ENCODE peak calls at places on chromosomes 5 and 9, in four cellular contexts. One of them, this sample, is unnamed.
A peak's percentile ranks its signal among the peaks of the same experiment; 100 is the strongest.

GRCh38 chr9:70485273-70485858 is 70.9 kb upstream of the KLF9 start:
- DNase-seq in AG09309: no peak
- DNase-seq in hepatic stellate cell: no peak
- DNase-seq in foreskin fibroblast: no peak
- DNase-seq in this sample: no peak

GRCh38 chr9:120310035-120310434 is 269.9 kb downstream of the CDK5RAP2 start:
- DNase-seq in AG09309: no peak
- DNase-seq in hepatic stellate cell: no peak
- DNase-seq in foreskin fibroblast: no peak
- DNase-seq in this sample: no peak

GRCh38 chr9:118170032-118170955 is 466.1 kb downstream of the TLR4 start:
- DNase-seq in AG09309: no peak
- DNase-seq in hepatic stellate cell: peak; percentile 5
- DNase-seq in foreskin fibroblast: peak; percentile 1
- DNase-seq in this sample: peak; percentile 21

GRCh38 chr9:21974542-21975409 is 19.4 kb downstream of the CDKN2A start:
- DNase-seq in AG09309: no peak
- DNase-seq in hepatic stellate cell: peak; percentile 62
- DNase-seq in foreskin fibroblast: peak; percentile 75
- DNase-seq in this sample: peak; percentile 67

GRCh38 chr9:112009656-112010055 is 113.0 kb downstream of the UGCG start:
- DNase-seq in AG09309: no peak
- DNase-seq in hepatic stellate cell: no peak
- DNase-seq in foreskin fibroblast: no peak
- DNase-seq in this sample: no peak

GRCh38 chr5:75113354-75113753 is 61.0 kb upstream of the GCNT4 start:
- DNase-seq in AG09309: no peak
- DNase-seq in hepatic stellate cell: no peak
- DNase-seq in foreskin fibroblast: no peak
- DNase-seq in this sample: no peak

GRCh38 chr5:44568519-44568918 is 179.3 kb upstream of the FGF10 start:
- DNase-seq in AG09309: no peak
- DNase-seq in hepatic stellate cell: no peak
- DNase-seq in foreskin fibroblast: no peak
- DNase-seq in this sample: no peak

GRCh38 chr5:72509401-72509800 is 2.2 kb upstream of the ZNF366 start:
- DNase-seq in AG09309: no peak
- DNase-seq in hepatic stellate cell: no peak
- DNase-seq in foreskin fibroblast: no peak
- DNase-seq in this sample: no peak

GRCh38 chr9:124012368-124013262 is 1.0 kb downstream of the LHX2 start:
- DNase-seq in AG09309: no peak
- DNase-seq in hepatic stellate cell: no peak
- DNase-seq in foreskin fibroblast: no peak
- DNase-seq in this sample: no peak

GRCh38 chr5:72596956-72597355 is 89.7 kb upstream of the ZNF366 start:
- DNase-seq in AG09309: no peak
- DNase-seq in hepatic stellate cell: no peak
- DNase-seq in foreskin fibroblast: no peak
- DNase-seq in this sample: no peak

GRCh38 chr5:155794801-155795200 is 532.2 kb upstream of the SGCD start:
- DNase-seq in AG09309: no peak
- DNase-seq in hepatic stellate cell: no peak
- DNase-seq in foreskin fibroblast: no peak
- DNase-seq in this sample: no peak

GRCh38 chr9:98830554-98830953 is 23.1 kb downstream of the GALNT12 start:
- DNase-seq in AG09309: no peak
- DNase-seq in hepatic stellate cell: no peak
- DNase-seq in foreskin fibroblast: no peak
- DNase-seq in this sample: no peak

GRCh38 chr9:97038909-97039781 is at the start of gene CTSV:
- DNase-seq in AG09309: no peak
- DNase-seq in hepatic stellate cell: peak; percentile 90
- DNase-seq in foreskin fibroblast: peak; percentile 73
- DNase-seq in this sample: peak; percentile 86

GRCh38 chr5:155027993-155028629 is 14.6 kb downstream of the KIF4B start:
- DNase-seq in AG09309: no peak
- DNase-seq in hepatic stellate cell: no peak
- DNase-seq in foreskin fibroblast: no peak
- DNase-seq in this sample: peak; percentile 12

GRCh38 chr5:171673328-171673727 is 112.3 kb upstream of the SMIM23 start:
- DNase-seq in AG09309: no peak
- DNase-seq in hepatic stellate cell: no peak
- DNase-seq in foreskin fibroblast: no peak
- DNase-seq in this sample: no peak

GRCh38 chr5:52837591-52838001 is 49.9 kb downstream of the ITGA1 start:
- DNase-seq in AG09309: no peak
- DNase-seq in hepatic stellate cell: no peak
- DNase-seq in foreskin fibroblast: no peak
- DNase-seq in this sample: no peak